ENCODE peak calls at places on chromosomes 7 and 10, in four cellular contexts. Q, C, L and R are unnamed samples.
A peak's percentile ranks its signal among the peaks of the same experiment; 100 is the strongest.

GRCh38 chr10:4527281-4527960 is 298.6 kb upstream of the AKR1E2 start:
- DNase-seq in Q (no peak), C (no peak), L (no peak), R (no peak)

GRCh38 chr10:74855027-74855426 is 28.6 kb downstream of the KAT6B start:
- DNase-seq in Q (no peak), C (no peak), L (peak; percentile 73), R (no peak)

GRCh38 chr7:133230591-133231194 is 22.2 kb upstream of the EXOC4 start:
- DNase-seq in Q (no peak), C (no peak), L (peak; percentile 60), R (no peak)

GRCh38 chr7:34307540-34307939 is 350.5 kb upstream of the NPSR1 start:
- DNase-seq in Q (no peak), C (no peak), L (no peak), R (no peak)

GRCh38 chr10:5530846-5531557 is 6.2 kb downstream of the CALML3 start:
- DNase-seq in Q (no peak), C (no peak), L (peak; percentile 3), R (no peak)

GRCh38 chr10:88332526-88333265 is 250.4 kb downstream of the RNLS start:
- DNase-seq in Q (no peak), C (no peak), L (no peak), R (no peak)

GRCh38 chr7:155787171-155787851 is 25.0 kb downstream of the SHH start:
- DNase-seq in Q (no peak), C (no peak), L (no peak), R (no peak)

GRCh38 chr7:48041665-48041995 is 6.3 kb downstream of the C7orf57 start:
- DNase-seq in Q (no peak), C (no peak), L (no peak), R (no peak)

GRCh38 chr10:95748349-95748748 is 7.6 kb upstream of the ENTPD1 start:
- DNase-seq in Q (no peak), C (no peak), L (no peak), R (no peak)

GRCh38 chr10:49612513-49613159 is 1.2 kb upstream of the CHAT start:
- DNase-seq in Q (no peak), C (no peak), L (no peak), R (peak; percentile 53)

GRCh38 chr7:50304158-50304910 is at the start of gene IKZF1:
- DNase-seq in Q (peak; percentile 89), C (peak; percentile 28), L (peak; percentile 27), R (peak; percentile 77)

GRCh38 chr7:91243591-91244368 is 20.5 kb upstream of the FZD1 start:
- DNase-seq in Q (no peak), C (no peak), L (no peak), R (no peak)

GRCh38 chr7:41193738-41194287 is 509.1 kb downstream of the INHBA start:
- DNase-seq in Q (no peak), C (no peak), L (no peak), R (no peak)

GRCh38 chr7:100035865-100036264 is 13.7 kb upstream of the ZSCAN21 start:
- DNase-seq in Q (no peak), C (no peak), L (no peak), R (no peak)

GRCh38 chr10:5252177-5253037 is 55.8 kb downstream of the AKR1C4 start:
- DNase-seq in Q (no peak), C (no peak), L (no peak), R (no peak)

GRCh38 chr10:58512470-58513188 is at the start of gene BICC1:
- DNase-seq in Q (no peak), C (no peak), L (peak; percentile 50), R (peak; percentile 45)

GRCh38 chr10:74177140-74177677 is 26.2 kb downstream of the ADK start:
- DNase-seq in Q (peak; percentile 64), C (no peak), L (peak; percentile 57), R (peak; percentile 68)

GRCh38 chr7:4893929-4894475 is 10.5 kb upstream of the RADIL start:
- DNase-seq in Q (no peak), C (no peak), L (no peak), R (no peak)

GRCh38 chr7:156829669-156830336 is 63.2 kb downstream of the LMBR1 start:
- DNase-seq in Q (no peak), C (no peak), L (no peak), R (no peak)

GRCh38 chr10:72164617-72165016 is 51.2 kb upstream of the ANAPC16 start:
- DNase-seq in Q (no peak), C (no peak), L (no peak), R (no peak)

GRCh38 chr10:60565492-60565891 is 175.8 kb upstream of the ANK3 start:
- DNase-seq in Q (no peak), C (no peak), L (no peak), R (no peak)

GRCh38 chr7:13800694-13801448 is 188.6 kb downstream of the ETV1 start:
- DNase-seq in Q (no peak), C (no peak), L (no peak), R (no peak)

GRCh38 chr10:10818082-10818481 is 199.6 kb upstream of the CELF2 start:
- DNase-seq in Q (no peak), C (no peak), L (no peak), R (no peak)

GRCh38 chr7:150439926-150440325 is 10.5 kb upstream of the GIMAP8 start:
- DNase-seq in Q (no peak), C (no peak), L (no peak), R (no peak)

GRCh38 chr10:110324201-110324804 is 19.6 kb upstream of the SMNDC1 start:
- DNase-seq in Q (no peak), C (no peak), L (no peak), R (no peak)

GRCh38 chr7:51077951-51078350 is 238.7 kb downstream of the COBL start:
- DNase-seq in Q (no peak), C (no peak), L (no peak), R (no peak)

DNA sequence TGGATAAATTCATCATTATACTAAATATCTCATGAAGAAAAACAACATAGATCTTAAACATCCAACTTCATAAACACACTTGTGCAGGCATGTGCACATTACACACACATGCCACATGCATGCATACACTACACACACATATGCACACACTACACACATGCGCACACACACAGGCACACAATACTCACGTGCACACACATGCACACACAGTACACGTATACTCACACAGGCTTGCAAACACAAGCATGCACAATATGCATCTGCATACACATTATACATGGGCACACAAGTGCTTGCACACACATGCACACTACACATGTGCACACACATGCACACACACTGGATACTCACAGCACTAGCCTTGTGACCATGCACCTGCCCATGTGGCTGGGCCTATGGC is 105.2 kb downstream of the ADARB2 start:
- DNase-seq in Q (no peak), C (no peak), L (no peak), R (no peak)
- H3K9me3 ChIP-seq in Q (no peaks in the 10 kb centered on the region), C (no peaks in the 10 kb centered on the region), L (no peaks in the 10 kb centered on the region), R (no peaks in the 10 kb centered on the region)

GRCh38 chr7:92939793-92940360 is 103.5 kb upstream of the CDK6 start:
- DNase-seq in Q (no peak), C (no peak), L (no peak), R (no peak)
- H3K9me3 ChIP-seq in Q (no peaks in the 10 kb centered on the region), C (no peaks in the 10 kb centered on the region), L (no peaks in the 10 kb centered on the region), R (no peaks in the 10 kb centered on the region)

GRCh38 chr7:157927313-157927925 is 590.6 kb downstream of the DNAJB6 start:
- DNase-seq in Q (no peak), C (no peak), L (no peak), R (no peak)
- H3K9me3 ChIP-seq in Q (no peaks in the 10 kb centered on the region), C (no peaks in the 10 kb centered on the region), L (no peaks in the 10 kb centered on the region), R (no peaks in the 10 kb centered on the region)

GRCh38 chr7:129503725-129504124 is 1.4 kb downstream of the SMKR1 start:
- DNase-seq in Q (no peak), C (no peak), L (no peak), R (no peak)
- H3K9me3 ChIP-seq in Q (no peaks in the 10 kb centered on the region), C (no peaks in the 10 kb centered on the region), L (no peaks in the 10 kb centered on the region), R (no peaks in the 10 kb centered on the region)

GRCh38 chr7:132206594-132206993 is 369.7 kb downstream of the PLXNA4 start:
- DNase-seq in Q (no peak), C (no peak), L (no peak), R (no peak)
- H3K9me3 ChIP-seq in Q (no peaks in the 10 kb centered on the region), C (no peaks in the 10 kb centered on the region), L (no peaks in the 10 kb centered on the region), R (no peaks in the 10 kb centered on the region)

DNA sequence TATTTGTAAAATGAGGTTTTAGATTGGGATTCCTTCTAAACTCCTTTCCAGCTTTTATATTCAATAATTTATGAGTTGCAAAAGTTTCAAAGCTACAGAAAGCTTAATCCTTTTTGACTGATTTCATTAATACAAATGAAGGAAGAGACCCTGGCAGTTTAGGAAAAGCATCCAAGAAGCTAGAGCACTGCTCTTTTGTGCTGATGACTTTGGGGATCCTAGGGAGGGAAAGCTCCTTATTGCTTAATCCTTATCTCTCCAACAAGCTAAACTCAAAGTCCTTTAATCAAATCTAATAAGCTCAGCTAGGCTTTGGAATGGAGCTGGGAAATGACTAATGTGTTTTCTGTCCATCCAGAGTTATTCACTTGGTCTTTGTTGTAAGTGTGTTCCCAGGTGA is 285.4 kb downstream of the ACTR3B start:
- DNase-seq in Q (no peak), C (no peak), L (no peak), R (no peak)
- H3K9me3 ChIP-seq in Q (no peaks in the 10 kb centered on the region), C (no peaks in the 10 kb centered on the region), L (no peaks in the 10 kb centered on the region), R (no peaks in the 10 kb centered on the region)

DNA sequence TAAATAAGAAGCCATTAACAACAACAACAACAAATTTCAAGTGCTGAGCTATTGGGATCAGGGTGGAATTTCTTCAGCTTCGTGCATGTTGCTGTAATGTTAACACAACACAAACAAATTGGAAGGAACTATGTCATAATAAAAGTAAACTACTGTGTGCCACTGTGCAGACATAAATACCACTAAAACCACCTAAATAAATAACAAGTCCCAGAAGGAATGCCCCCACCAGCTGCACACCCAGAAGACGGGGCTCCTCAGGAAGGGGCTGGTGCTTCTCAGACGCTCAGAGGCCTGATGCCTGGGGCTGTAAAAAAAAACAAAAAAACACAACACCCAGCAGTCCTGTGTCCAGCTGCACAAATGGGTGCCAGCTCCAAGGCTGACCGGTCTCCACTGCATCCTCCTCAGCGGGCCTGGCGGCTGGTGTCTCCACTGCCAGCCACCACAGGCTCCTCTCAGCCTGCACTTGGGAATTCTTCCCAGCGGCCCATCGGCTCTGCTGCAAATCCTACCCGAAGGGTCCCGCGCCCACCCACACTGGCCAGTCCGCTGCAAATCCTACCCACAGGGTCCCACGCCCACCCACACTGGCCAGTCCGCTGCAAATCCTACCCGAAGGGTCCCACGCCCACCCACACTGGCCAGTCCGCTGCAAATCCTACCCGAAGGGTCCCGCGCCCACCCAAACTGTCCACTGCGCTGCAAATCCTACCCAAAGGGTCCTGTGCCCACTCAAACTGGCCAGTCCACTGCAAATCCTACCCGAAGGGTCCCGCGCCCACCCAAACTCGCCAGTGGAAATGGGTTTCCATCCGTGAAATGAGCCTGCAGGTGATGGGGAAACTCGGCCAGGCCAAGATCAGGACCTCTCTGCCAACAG is 35.8 kb upstream of the DNAAF5 start:
- DNase-seq in Q (no peak), C (no peak), L (no peak), R (peak; percentile 27)
- H3K9me3 ChIP-seq in Q (peaks cover 28% of the 10 kb centered on the region), C (peaks cover 23% of the 10 kb centered on the region), L (no peaks in the 10 kb centered on the region), R (no peaks in the 10 kb centered on the region)

GRCh38 chr10:131499566-131499965 is 188.0 kb upstream of the TCERG1L start:
- DNase-seq in Q (no peak), C (no peak), L (no peak), R (no peak)
- H3K9me3 ChIP-seq in Q (peaks cover 14% of the 10 kb centered on the region), C (peaks cover 6% of the 10 kb centered on the region), L (no peaks in the 10 kb centered on the region), R (no peaks in the 10 kb centered on the region)